ENCODE peak calls at places on chromosome 7, in seven cellular contexts. V is sigmoid colon, Y is A549, G is transverse colon, L is stomach, H is ovary, J is GM12878. U is an unnamed sample.

GRCh38 chr7:967361-968082 is 7.8 kb downstream of the COX19 start:
- DNase-seq in H (no peak), L (no peak), Y (no peak), J (no peak), G (no peak), V (no peak), U (no peak)

GRCh38 chr7:55129409-55130078 is 110.7 kb downstream of the EGFR start:
- DNase-seq in Y (peak), G (peak), V (no peak), J (no peak), L (no peak), H (no peak), U (no peak)

GRCh38 chr7:66970310-66970709 is 25.1 kb downstream of the SBDS start:
- DNase-seq in G (peak), V (peak), J (no peak), L (peak), Y (no peak), H (no peak), U (no peak)

GRCh38 chr7:124701955-124702354 is 63.6 kb downstream of the GPR37 start:
- DNase-seq in Y (no peak), H (no peak), G (no peak), L (no peak), V (no peak), J (no peak), U (no peak)

GRCh38 chr7:137331378-137331777 is 12.2 kb downstream of the PTN start:
- DNase-seq in G (no peak), H (no peak), V (no peak), L (no peak), Y (no peak), J (no peak), U (no peak)

GRCh38 chr7:20828947-20829346 is 42.3 kb upstream of the SP8 start:
- DNase-seq in H (no peak), Y (no peak), G (no peak), V (no peak), L (no peak), J (no peak), U (no peak)

GRCh38 chr7:105675873-105676484 is 94.7 kb upstream of the EFCAB10 start:
- DNase-seq in J (no peak), L (peak), H (peak), V (no peak), Y (no peak), G (peak), U (no peak)

GRCh38 chr7:96224682-96225081 is 97.2 kb downstream of the SLC25A13 start:
- DNase-seq in G (no peak), H (no peak), L (no peak), J (no peak), V (no peak), Y (no peak), U (no peak)

GRCh38 chr7:38563736-38564135 is 67.4 kb downstream of the AMPH start:
- DNase-seq in V (no peak), J (no peak), G (no peak), Y (no peak), H (no peak), L (no peak), U (no peak)

GRCh38 chr7:42552227-42552626 is 315.2 kb upstream of the GLI3 start:
- DNase-seq in J (no peak), Y (no peak), V (no peak), G (no peak), H (no peak), L (no peak), U (no peak)

GRCh38 chr7:27175626-27176342 is 1.7 kb upstream of the HOXA10 start:
- DNase-seq in L (no peak), H (no peak), Y (no peak), V (peak), J (no peak), G (peak), U (no peak)

GRCh38 chr7:131108212-131108980 is 219.3 kb upstream of the MKLN1 start:
- DNase-seq in J (no peak), G (peak), L (no peak), Y (no peak), H (no peak), V (no peak), U (no peak)

GRCh38 chr7:109844362-109844761 is 1246.6 kb upstream of the LRRN3 start:
- DNase-seq in G (no peak), L (no peak), Y (peak), H (no peak), J (no peak), V (no peak), U (no peak)

GRCh38 chr7:93171606-93172226 is 23.5 kb upstream of the SAMD9L start:
- DNase-seq in L (no peak), H (no peak), V (no peak), Y (no peak), G (no peak), J (no peak), U (no peak)

GRCh38 chr7:23593706-23594105 is 3.5 kb upstream of the CCDC126 start:
- DNase-seq in J (no peak), H (no peak), V (no peak), Y (no peak), G (no peak), L (no peak), U (no peak)

GRCh38 chr7:148395990-148396716 is 194.4 kb upstream of the C7orf33 start:
- DNase-seq in Y (no peak), L (no peak), V (no peak), H (no peak), J (no peak), G (no peak), U (no peak)

GRCh38 chr7:7256731-7257274 is 74.5 kb downstream of the C1GALT1 start:
- DNase-seq in V (no peak), Y (no peak), L (no peak), H (no peak), G (no peak), J (no peak), U (no peak)

GRCh38 chr7:41825927-41826480 is 123.1 kb upstream of the INHBA start:
- DNase-seq in H (no peak), L (no peak), J (no peak), G (no peak), Y (no peak), V (no peak), U (no peak)

GRCh38 chr7:16062269-16062668 is 359.1 kb downstream of the CRPPA start:
- DNase-seq in H (no peak), V (no peak), J (no peak), L (no peak), Y (no peak), G (no peak), U (no peak)

GRCh38 chr7:87206361-87206760 is 13.2 kb downstream of the TMEM243 start:
- DNase-seq in Y (no peak), G (no peak), H (no peak), J (no peak), L (no peak), V (no peak), U (no peak)

GRCh38 chr7:30254717-30255095 is 29.7 kb upstream of the ZNRF2 start:
- DNase-seq in J (no peak), V (no peak), H (no peak), Y (no peak), G (peak), L (no peak), U (no peak)

GRCh38 chr7:101173752-101174244 is 6.3 kb downstream of the NAT16 start:
- DNase-seq in Y (peak), J (no peak), V (no peak), G (no peak), L (peak), H (no peak), U (no peak)

GRCh38 chr7:32059289-32060045 is 10.7 kb downstream of the PDE1C start:
- DNase-seq in V (no peak), H (no peak), J (no peak), Y (no peak), G (no peak), L (no peak), U (no peak)

GRCh38 chr7:51255536-51256243 is 60.9 kb downstream of the COBL start:
- DNase-seq in H (no peak), L (no peak), J (no peak), G (no peak), V (no peak), Y (no peak), U (no peak)

GRCh38 chr7:42262907-42263466 is 26.0 kb upstream of the GLI3 start:
- DNase-seq in L (no peak), V (peak), G (peak), H (no peak), Y (no peak), J (no peak), U (no peak)

GRCh38 chr7:14876194-14876593 is 26.4 kb downstream of the DGKB start:
- DNase-seq in J (no peak), L (no peak), G (no peak), V (no peak), Y (no peak), H (no peak), U (no peak)

GRCh38 chr7:157679607-157680006 is 342.8 kb downstream of the DNAJB6 start:
- DNase-seq in J (no peak), V (peak), H (peak), Y (no peak), G (no peak), L (no peak), U (no peak)

GRCh38 chr7:67450171-67450570 is 453.5 kb downstream of the TYW1 start:
- DNase-seq in Y (no peak), H (no peak), L (no peak), G (no peak), J (no peak), V (no peak), U (no peak)

DNA sequence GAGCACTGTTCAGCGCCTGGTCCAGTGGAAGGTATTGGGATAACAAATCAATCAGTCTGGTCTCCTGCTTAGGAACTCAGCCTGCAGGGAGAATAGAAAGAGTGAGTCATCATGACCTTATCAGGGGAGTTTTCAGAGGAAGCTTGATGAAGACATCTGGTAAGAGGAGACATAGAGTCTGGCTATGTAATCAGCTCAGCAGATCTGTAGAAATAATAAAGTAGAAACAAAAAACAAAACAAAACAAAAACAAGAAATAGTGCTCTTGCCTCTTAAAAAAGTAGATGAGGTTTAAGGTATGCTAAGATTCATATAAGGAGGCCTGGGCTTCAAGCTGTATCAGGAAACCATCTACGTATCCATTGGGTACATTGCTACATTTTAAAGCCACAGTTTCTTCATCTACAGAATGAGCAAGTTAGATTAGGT is 14.4 kb downstream of the TAS2R41 start:
- DNase-seq in Y (no peak), L (no peak), G (no peak), H (no peak), V (no peak), J (no peak), U (no peak)
- TF ChIP-seq EP300 in Y (no peak), L (no peak), G (no peak), H (no peak), V (no peak), J (no peak), U (no peak)

DNA sequence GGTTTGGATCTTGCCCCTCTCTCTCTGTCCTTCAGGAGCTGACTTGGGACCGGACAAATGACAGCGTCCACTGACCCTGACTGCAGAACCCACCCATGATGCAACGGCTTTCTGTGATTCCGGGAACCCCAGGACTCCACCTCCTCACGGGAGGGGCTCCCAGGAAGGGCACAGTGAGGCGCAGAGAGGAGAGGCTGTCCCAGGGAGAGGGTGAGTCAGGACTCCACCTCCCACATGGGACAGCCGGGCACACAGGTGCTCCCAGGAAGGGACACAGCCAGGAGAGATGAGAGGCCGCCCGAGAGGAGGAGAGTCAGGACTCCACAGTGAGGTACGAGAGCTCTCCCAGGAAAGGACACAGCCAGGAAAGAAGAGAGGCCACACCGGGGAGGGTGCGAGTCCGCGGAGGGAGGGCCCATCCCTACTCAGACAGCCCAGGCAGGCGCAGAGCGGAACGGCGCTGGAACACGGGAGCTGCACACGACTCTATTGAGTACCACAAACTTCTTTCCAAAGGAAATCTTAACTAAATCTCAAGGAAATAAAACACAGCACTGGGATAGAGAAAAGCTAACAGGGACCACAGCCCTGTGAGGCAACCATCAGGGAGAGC is 162.5 kb downstream of the MAD1L1 start:
- DNase-seq in Y (no peak), J (no peak), G (no peak), V (no peak), H (no peak), L (no peak), U (no peak)
- TF ChIP-seq POLR2A in Y (no peak), J (no peak), G (no peak), V (no peak), H (no peak), L (no peak), U (no peak)

GRCh38 chr7:2098496-2098895 is 134.2 kb downstream of the MAD1L1 start:
- DNase-seq in Y (no peak), L (no peak), H (no peak), V (no peak), G (no peak), J (no peak), U (no peak)

GRCh38 chr7:2095533-2095932 is 137.2 kb downstream of the MAD1L1 start:
- DNase-seq in Y (no peak), G (no peak), J (no peak), V (no peak), H (no peak), L (no peak), U (no peak)

GRCh38 chr7:2097492-2097891 is 135.3 kb downstream of the MAD1L1 start:
- DNase-seq in Y (no peak), H (no peak), J (no peak), G (no peak), V (no peak), L (no peak), U (no peak)

GRCh38 chr7:2098056-2098455 is 134.7 kb downstream of the MAD1L1 start:
- DNase-seq in H (no peak), V (no peak), G (no peak), Y (no peak), J (no peak), L (no peak), U (no peak)

DNA sequence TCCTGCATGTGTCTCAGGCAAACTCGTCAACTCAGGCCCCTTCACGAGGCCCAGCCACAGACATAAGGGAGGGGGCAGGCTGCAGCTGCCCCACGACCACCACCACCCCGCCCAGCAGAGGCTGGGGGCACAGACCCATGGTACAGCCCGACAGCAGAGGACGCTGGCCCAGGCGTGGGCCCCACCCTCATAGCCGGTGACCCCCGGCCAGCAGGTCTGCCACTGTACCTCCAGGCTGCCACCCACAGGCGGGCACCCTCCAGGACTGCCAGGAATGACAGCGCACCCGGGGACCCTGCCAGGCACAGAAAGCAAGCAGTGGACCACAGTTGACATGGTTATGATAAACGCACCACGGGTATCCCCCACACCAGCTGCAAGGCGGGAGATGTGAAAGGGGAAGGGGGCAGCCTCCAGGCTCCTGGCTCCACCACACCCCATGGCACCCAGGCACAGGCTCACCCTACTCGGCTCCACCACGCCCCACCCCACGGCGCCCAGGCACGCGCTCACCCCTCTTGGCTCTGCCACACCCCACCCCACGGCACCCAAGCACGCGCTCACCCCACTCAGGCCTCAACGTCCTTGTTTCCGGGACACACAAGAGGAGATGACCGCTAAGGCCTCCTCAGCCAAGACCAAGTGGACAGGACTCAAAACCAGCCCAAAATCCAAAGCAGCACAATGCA is 135.9 kb downstream of the MAD1L1 start:
- DNase-seq in V (no peak), Y (no peak), H (no peak), L (no peak), G (no peak), J (no peak), U (no peak)
- TF ChIP-seq EP300 in V (no peak), Y (no peak), H (no peak), L (no peak), G (no peak), J (no peak), U (no peak)

DNA sequence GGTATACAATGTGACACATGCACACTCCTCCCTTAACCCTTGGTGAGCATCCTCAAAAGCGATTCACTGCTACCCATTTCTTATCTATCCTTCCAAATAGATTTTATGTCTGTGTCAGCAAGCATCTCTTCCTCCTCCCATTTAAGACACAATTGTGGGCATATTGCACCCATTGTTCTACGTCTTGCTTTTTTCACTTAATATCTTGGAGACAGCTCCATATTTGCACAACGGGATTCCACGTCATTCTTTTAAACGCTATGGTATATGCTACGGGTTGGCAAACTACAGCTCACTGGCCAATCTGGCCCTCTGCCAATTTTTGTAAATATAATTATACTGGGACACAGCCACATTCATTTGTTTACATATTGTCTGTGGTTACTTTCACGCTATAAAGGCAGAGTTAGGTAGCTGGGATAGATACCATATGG is 88.6 kb downstream of the RNF216 start:
- DNase-seq in G (no peak), L (no peak), Y (peak), J (no peak), V (no peak), H (no peak), U (no peak)
- TF ChIP-seq POLR2A in G (no peak), L (no peak), Y (no peak), J (no peak), V (no peak), H (no peak), U (no peak)

GRCh38 chr7:45434404-45434803 is 139.8 kb upstream of the ADCY1 start:
- DNase-seq in Y (no peak), V (no peak), G (no peak), H (no peak), L (no peak), J (no peak), U (no peak)
- TF ChIP-seq EP300 in Y (no peak), V (no peak), G (no peak), H (no peak), L (no peak), J (no peak), U (no peak)

DNA sequence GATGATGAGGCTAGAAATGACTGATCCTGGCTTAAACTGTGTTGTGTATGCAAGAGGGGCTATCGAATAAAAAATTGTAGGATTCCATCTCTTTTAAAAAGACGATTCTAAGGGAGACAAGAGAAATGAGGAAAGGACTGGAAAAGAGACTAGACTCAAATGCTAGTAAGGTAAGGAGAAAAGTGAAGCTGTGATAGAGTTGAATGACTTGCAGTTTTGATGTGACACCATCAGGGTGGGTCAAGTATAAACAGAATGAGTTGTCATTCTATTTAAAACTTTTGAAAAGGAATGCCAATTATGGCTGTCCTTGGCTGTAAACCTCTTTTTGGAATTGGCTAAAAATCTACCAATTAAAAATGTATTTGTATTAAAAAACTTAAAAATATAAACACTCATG is 184.5 kb upstream of the PHF14 start:
- DNase-seq in V (no peak), L (no peak), H (no peak), Y (no peak), J (no peak), G (no peak), U (no peak)
- TF ChIP-seq POLR2A in V (no peak), L (no peak), H (no peak), Y (no peak), J (no peak), G (no peak), U (no peak)

GRCh38 chr7:83581667-83582435 is 67.1 kb downstream of the SEMA3E start:
- DNase-seq in Y (no peak), L (no peak), V (no peak), H (no peak), J (no peak), G (no peak), U (no peak)
- TF ChIP-seq EP300 in Y (no peak), L (no peak), V (no peak), H (no peak), J (no peak), G (no peak), U (no peak)

GRCh38 chr7:28619256-28619655 is 206.9 kb downstream of the CREB5 start:
- DNase-seq in V (no peak), L (no peak), Y (no peak), J (no peak), G (no peak), H (no peak), U (no peak)
- TF ChIP-seq POLR2A in V (no peak), L (no peak), Y (no peak), J (no peak), G (no peak), H (no peak), U (no peak)

GRCh38 chr7:156459067-156459466 is 181.5 kb upstream of the RNF32 start:
- DNase-seq in L (no peak), G (no peak), H (no peak), Y (no peak), V (no peak), J (no peak), U (no peak)
- TF ChIP-seq EP300 in L (no peak), G (no peak), H (no peak), Y (no peak), V (no peak), J (no peak), U (no peak)

U was measured in tibial nerve.